ENCODE peak calls at places on chromosome 6, in seven cellular contexts. One of them, this sample, is unnamed.

GRCh38 chr6:115783402-115784061 is 277.2 kb downstream of the FRK start:
- DNase-seq in NCI-H1092: no peak
- DNase-seq in HTR-8/SVneo: no peak
- DNase-seq in skeletal muscle cell: no peak
- DNase-seq in CD4-positive, alpha-beta T cell: no peak
- DNase-seq in T-cell: no peak
- DNase-seq in germinal center: no peak
- DNase-seq in this sample: no peak

GRCh38 chr6:14912226-14912625 is 333.6 kb upstream of the JARID2 start:
- DNase-seq in NCI-H1092: no peak
- DNase-seq in HTR-8/SVneo: no peak
- DNase-seq in skeletal muscle cell: no peak
- DNase-seq in CD4-positive, alpha-beta T cell: no peak
- DNase-seq in T-cell: no peak
- DNase-seq in germinal center: no peak
- DNase-seq in this sample: no peak

GRCh38 chr6:157433678-157434081 is 52.7 kb downstream of the ZDHHC14 start:
- DNase-seq in NCI-H1092: no peak
- DNase-seq in HTR-8/SVneo: no peak
- DNase-seq in skeletal muscle cell: no peak
- DNase-seq in CD4-positive, alpha-beta T cell: no peak
- DNase-seq in T-cell: no peak
- DNase-seq in germinal center: no peak
- DNase-seq in this sample: no peak

GRCh38 chr6:45422541-45423110 is 44.9 kb upstream of the SUPT3H start:
- DNase-seq in NCI-H1092: no peak
- DNase-seq in HTR-8/SVneo: no peak
- DNase-seq in skeletal muscle cell: no peak
- DNase-seq in CD4-positive, alpha-beta T cell: peak; percentile 45
- DNase-seq in T-cell: peak; percentile 48
- DNase-seq in germinal center: peak; percentile 11
- DNase-seq in this sample: no peak

GRCh38 chr6:139706949-139707348 is 332.5 kb upstream of the CITED2 start:
- DNase-seq in NCI-H1092: no peak
- DNase-seq in HTR-8/SVneo: no peak
- DNase-seq in skeletal muscle cell: no peak
- DNase-seq in CD4-positive, alpha-beta T cell: no peak
- DNase-seq in T-cell: no peak
- DNase-seq in germinal center: no peak
- DNase-seq in this sample: no peak

GRCh38 chr6:142045380-142046270 is 87.1 kb upstream of the GJE1 start:
- DNase-seq in NCI-H1092: no peak
- DNase-seq in HTR-8/SVneo: peak; percentile 12
- DNase-seq in skeletal muscle cell: no peak
- DNase-seq in CD4-positive, alpha-beta T cell: no peak
- DNase-seq in T-cell: no peak
- DNase-seq in germinal center: no peak
- DNase-seq in this sample: no peak

GRCh38 chr6:118618676-118619377 is 32.6 kb downstream of the CEP85L start:
- DNase-seq in NCI-H1092: no peak
- DNase-seq in HTR-8/SVneo: peak; percentile 37
- DNase-seq in skeletal muscle cell: no peak
- DNase-seq in CD4-positive, alpha-beta T cell: peak; percentile 66
- DNase-seq in T-cell: peak; percentile 59
- DNase-seq in germinal center: peak; percentile 51
- DNase-seq in this sample: no peak

GRCh38 chr6:65182681-65183080 is 524.3 kb downstream of the EYS start:
- DNase-seq in NCI-H1092: no peak
- DNase-seq in HTR-8/SVneo: no peak
- DNase-seq in skeletal muscle cell: peak; percentile 50
- DNase-seq in CD4-positive, alpha-beta T cell: no peak
- DNase-seq in T-cell: no peak
- DNase-seq in germinal center: no peak
- DNase-seq in this sample: no peak

GRCh38 chr6:21999012-21999528 is 297.8 kb downstream of the PRL start:
- DNase-seq in NCI-H1092: no peak
- DNase-seq in HTR-8/SVneo: peak; percentile 51
- DNase-seq in skeletal muscle cell: peak; percentile 47
- DNase-seq in CD4-positive, alpha-beta T cell: no peak
- DNase-seq in T-cell: no peak
- DNase-seq in germinal center: no peak
- DNase-seq in this sample: no peak